ENCODE peak calls at places on chromosomes 16 and 17, in four cellular contexts. F is GM10248, D is RCC 7860, N is LoVo. P is an unnamed sample.

GRCh38 chr16:66948034-66948821 is 12.8 kb upstream of the CES3 start:
- DNase-seq in F (no peak), D (no peak), N (no peak), P (no peak)

GRCh38 chr17:20156196-20157077 is 147.3 kb downstream of the SPECC1 start:
- DNase-seq in F (peak; percentile 68), D (peak; percentile 36), N (peak; percentile 70), P (peak; percentile 70)

GRCh38 chr17:45123930-45124796 is 8.2 kb downstream of the PLCD3 start:
- DNase-seq in F (no peak), D (peak; percentile 87), N (peak; percentile 87), P (peak; percentile 95)

GRCh38 chr16:89961920-89962319 is 13.4 kb downstream of the DEF8 start:
- DNase-seq in F (no peak), D (no peak), N (no peak), P (no peak)

GRCh38 chr16:87956771-87957279 is 5.6 kb downstream of the BANP start:
- DNase-seq in F (peak; percentile 60), D (no peak), N (no peak), P (peak; percentile 57)

GRCh38 chr16:85089485-85089884 is 22.8 kb downstream of the CIBAR2 start:
- DNase-seq in F (no peak), D (no peak), N (no peak), P (no peak)

GRCh38 chr16:508884-509736 is 18.4 kb upstream of the CAPN15 start:
- DNase-seq in F (no peak), D (no peak), N (no peak), P (no peak)

GRCh38 chr17:41873559-41874292 is 8.5 kb upstream of the KLHL11 start:
- DNase-seq in F (no peak), D (no peak), N (no peak), P (no peak)

GRCh38 chr17:36827056-36827455 is 110.2 kb upstream of the LHX1 start:
- DNase-seq in F (no peak), D (no peak), N (no peak), P (no peak)

GRCh38 chr17:56785396-56785795 is 48.3 kb downstream of the C17orf67 start:
- DNase-seq in F (no peak), D (no peak), N (peak; percentile 45), P (no peak)

GRCh38 chr16:54538241-54538640 is 251.7 kb upstream of the IRX3 start:
- DNase-seq in F (no peak), D (no peak), N (no peak), P (no peak)

GRCh38 chr17:37101306-37101705 is 152.6 kb downstream of the AATF start:
- DNase-seq in F (no peak), D (no peak), N (no peak), P (no peak)

GRCh38 chr17:65156185-65156834 is 19.1 kb downstream of the RGS9 start:
- DNase-seq in F (no peak), D (no peak), N (no peak), P (no peak)

GRCh38 chr16:606656-607307 is 16.9 kb downstream of the RAB40C start:
- DNase-seq in F (no peak), D (no peak), N (no peak), P (no peak)

GRCh38 chr16:30997887-30998711 is 12.3 kb downstream of the STX1B start:
- DNase-seq in F (no peak), D (peak; percentile 89), N (no peak), P (peak; percentile 74)

GRCh38 chr16:47065766-47066688 is 77.7 kb downstream of the NETO2 start:
- DNase-seq in F (no peak), D (no peak), N (no peak), P (no peak)

GRCh38 chr16:48609453-48610023 is 442 bp downstream of the N4BP1 start:
- DNase-seq in F (no peak), D (peak; percentile 9), N (peak; percentile 16), P (peak; percentile 47)

GRCh38 chr16:73054732-73055481 is 7.0 kb upstream of the ZFHX3 start:
- DNase-seq in F (no peak), D (peak; percentile 49), N (peak; percentile 35), P (peak; percentile 45)

GRCh38 chr17:82658331-82658730 is 10.1 kb upstream of the WDR45B start:
- DNase-seq in F (no peak), D (no peak), N (no peak), P (no peak)

GRCh38 chr17:5391678-5392077 is 27.8 kb downstream of the NUP88 start:
- DNase-seq in F (no peak), D (no peak), N (no peak), P (no peak)

GRCh38 chr17:43212641-43213490 is 1.2 kb downstream of the TMEM106A start:
- DNase-seq in F (no peak), D (no peak), N (no peak), P (no peak)

GRCh38 chr16:25553711-25554436 is 137.9 kb upstream of the HS3ST4 start:
- DNase-seq in F (no peak), D (no peak), N (peak; percentile 3), P (no peak)

GRCh38 chr17:63675607-63676539 is 24.1 kb downstream of the LIMD2 start:
- DNase-seq in F (no peak), D (peak; percentile 76), N (peak; percentile 87), P (no peak)

GRCh38 chr17:64355536-64356303 is 34.9 kb downstream of the PECAM1 start:
- DNase-seq in F (no peak), D (no peak), N (no peak), P (no peak)